ENCODE peak calls at places on chromosome 15, in nine cellular contexts. R is stomach, E is breast epithelium, S is lower lobe of right lung, O is GM23338, F is HCT116, W is sigmoid colon, J is IMR-90, H is left ventricle myocardium inferior. Y is an unnamed sample.
A peak's percentile ranks its signal among the peaks of the same experiment; 100 is the strongest.

GRCh38 chr15:35218215-35218614 is 133.1 kb upstream of the NANOGP8 start:
- DNase-seq in F (no peak), J (no peak), R (no peak), W (no peak), S (no peak), E (no peak), H (no peak), O (no peak), Y (no peak)

GRCh38 chr15:94032571-94032970 is 198.8 kb upstream of the MCTP2 start:
- DNase-seq in J (no peak), W (no peak), R (no peak), O (no peak), S (no peak), E (no peak), F (no peak), H (no peak), Y (no peak)

GRCh38 chr15:50042775-50043174 is 76.3 kb downstream of the ATP8B4 start:
- DNase-seq in O (no peak), H (no peak), E (no peak), J (no peak), W (no peak), S (no peak), R (no peak), F (no peak), Y (no peak)

GRCh38 chr15:92451225-92451825 is 57.6 kb downstream of the ST8SIA2 start:
- DNase-seq in E (no peak), F (no peak), O (no peak), J (peak; percentile 26), R (no peak), H (no peak), W (no peak), S (no peak), Y (no peak)

GRCh38 chr15:48855501-48856440 is 22.2 kb upstream of the EID1 start:
- DNase-seq in O (peak; percentile 63), E (no peak), H (no peak), R (no peak), J (peak; percentile 62), F (peak; percentile 19), S (no peak), W (no peak), Y (peak; percentile 40)

GRCh38 chr15:29734917-29735572 is 87.2 kb downstream of the TJP1 start:
- DNase-seq in O (no peak), E (no peak), S (no peak), R (no peak), J (peak; percentile 15), W (no peak), F (peak; percentile 31), H (no peak), Y (no peak)

GRCh38 chr15:45425135-45425534 is 46.8 kb upstream of the GATM start:
- DNase-seq in O (no peak), W (no peak), F (no peak), H (no peak), S (no peak), J (peak; percentile 65), R (no peak), E (no peak), Y (no peak)

GRCh38 chr15:80163217-80163616 is 10.4 kb downstream of the FAH start:
- DNase-seq in R (no peak), S (no peak), E (peak; percentile 59), F (no peak), J (no peak), H (no peak), W (peak; percentile 51), O (no peak), Y (no peak)

GRCh38 chr15:48861813-48862431 is 16.0 kb upstream of the EID1 start:
- DNase-seq in F (peak; percentile 58), W (no peak), J (peak; percentile 82), E (no peak), O (peak; percentile 82), S (no peak), R (no peak), H (no peak), Y (peak; percentile 8)

GRCh38 chr15:40746916-40747418 is 8.1 kb downstream of the RMDN3 start:
- DNase-seq in O (peak; percentile 32), S (no peak), H (no peak), E (no peak), F (no peak), W (no peak), R (no peak), J (peak; percentile 40), Y (no peak)

GRCh38 chr15:92112711-92113110 is 259.2 kb downstream of the SLCO3A1 start:
- DNase-seq in R (no peak), O (no peak), W (no peak), S (no peak), E (no peak), F (no peak), J (no peak), H (no peak), Y (no peak)

DNA sequence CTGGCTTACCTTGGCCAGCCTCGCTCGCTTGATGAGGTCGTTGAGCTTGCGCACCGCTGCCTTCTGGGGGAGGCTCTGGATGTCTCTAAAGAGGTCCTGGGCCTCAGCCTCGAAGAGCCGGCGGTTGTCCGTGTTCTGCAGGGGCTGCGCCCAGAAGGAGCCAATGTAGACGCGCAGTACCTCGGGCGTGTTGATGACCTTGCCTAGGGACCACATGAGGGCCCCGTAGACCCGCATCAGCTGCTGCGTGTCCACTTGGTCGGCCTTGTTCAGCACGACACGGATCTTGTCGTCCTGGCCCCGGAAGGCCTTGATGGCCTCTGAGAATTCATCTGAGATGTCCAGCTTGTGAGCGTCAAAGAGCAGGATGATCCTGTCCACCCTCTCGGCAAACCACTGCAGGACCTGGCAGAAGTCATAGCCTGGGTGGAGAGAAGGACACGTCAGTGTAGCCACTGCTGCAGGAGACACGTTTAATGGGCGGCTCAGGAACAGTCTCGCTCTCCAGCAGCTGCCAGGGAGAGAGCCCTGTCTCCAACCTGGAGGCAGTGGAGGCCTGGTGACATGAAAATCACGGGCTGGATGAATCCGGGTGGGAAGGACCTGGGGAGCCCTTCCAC is 25.5 kb upstream of the SPTBN5 start:
- DNase-seq in H (no peak), R (no peak), J (no peak), F (no peak), O (no peak), E (no peak), S (no peak), W (no peak), Y (no peak)
- H3K4me1 ChIP-seq in H (peaks cover 100% of the 10 kb centered on the region), R (peaks cover 53% of the 10 kb centered on the region), J (peaks cover 22% of the 10 kb centered on the region), F (peaks cover 11% of the 10 kb centered on the region), O (no peaks in the 10 kb centered on the region), E (no peaks in the 10 kb centered on the region), S (peaks cover 82% of the 10 kb centered on the region), W (peaks cover 20% of the 10 kb centered on the region), Y (peaks cover 14% of the 10 kb centered on the region)

GRCh38 chr15:27074179-27074578 is 103.2 kb downstream of the GABRG3 start:
- DNase-seq in W (no peak), E (no peak), H (no peak), S (no peak), J (no peak), O (no peak), R (no peak), F (no peak), Y (no peak)

GRCh38 chr15:27082019-27082418 is 111.0 kb downstream of the GABRG3 start:
- DNase-seq in J (no peak), W (no peak), E (no peak), R (no peak), O (no peak), S (no peak), F (no peak), H (no peak), Y (no peak)

GRCh38 chr15:27082526-27082925 is 111.5 kb downstream of the GABRG3 start:
- DNase-seq in F (no peak), R (no peak), W (no peak), E (no peak), J (no peak), O (no peak), S (no peak), H (no peak), Y (no peak)

GRCh38 chr15:27077790-27078189 is 106.8 kb downstream of the GABRG3 start:
- DNase-seq in W (no peak), J (no peak), O (peak; percentile 32), R (no peak), F (no peak), S (no peak), E (no peak), H (no peak), Y (no peak)
- H3K4me3 ChIP-seq in W (no peak overlapping the region), J (no peak overlapping the region), O (no peak overlapping the region), R (no peak overlapping the region), F (no peak overlapping the region), S (no peak overlapping the region), E (no peak overlapping the region), H (no peak overlapping the region), Y (no peak overlapping the region)

GRCh38 chr15:71275098-71275497 is 159.8 kb downstream of the THSD4 start:
- DNase-seq in H (no peak), W (no peak), R (no peak), S (no peak), O (no peak), J (peak; percentile 92), F (no peak), E (no peak), Y (no peak)

GRCh38 chr15:71274448-71274798 is 159.2 kb downstream of the THSD4 start:
- DNase-seq in E (no peak), H (no peak), S (no peak), R (no peak), O (no peak), W (no peak), F (no peak), J (peak; percentile 29), Y (no peak)

GRCh38 chr15:71276355-71276665 is 161.0 kb downstream of the THSD4 start:
- DNase-seq in O (no peak), H (no peak), E (no peak), S (no peak), W (no peak), F (peak; percentile 75), R (no peak), J (no peak), Y (no peak)

GRCh38 chr15:71273731-71274447 is 158.6 kb downstream of the THSD4 start:
- DNase-seq in R (no peak), W (no peak), E (no peak), F (no peak), H (no peak), O (no peak), S (no peak), J (no peak), Y (no peak)

GRCh38 chr15:71275566-71276354 is 160.5 kb downstream of the THSD4 start:
- DNase-seq in W (no peak), H (no peak), R (no peak), F (no peak), E (no peak), S (no peak), J (no peak), O (no peak), Y (no peak)
- H3K4me1 ChIP-seq in W (peaks cover 15% of the 10 kb centered on the region), H (peaks cover 30% of the 10 kb centered on the region), R (peaks cover 21% of the 10 kb centered on the region), F (peaks cover 52% of the 10 kb centered on the region), E (peaks cover 5% of the 10 kb centered on the region), S (peaks cover 15% of the 10 kb centered on the region), J (peaks cover 44% of the 10 kb centered on the region), O (peaks cover 4% of the 10 kb centered on the region), Y (peaks cover 12% of the 10 kb centered on the region)

DNA sequence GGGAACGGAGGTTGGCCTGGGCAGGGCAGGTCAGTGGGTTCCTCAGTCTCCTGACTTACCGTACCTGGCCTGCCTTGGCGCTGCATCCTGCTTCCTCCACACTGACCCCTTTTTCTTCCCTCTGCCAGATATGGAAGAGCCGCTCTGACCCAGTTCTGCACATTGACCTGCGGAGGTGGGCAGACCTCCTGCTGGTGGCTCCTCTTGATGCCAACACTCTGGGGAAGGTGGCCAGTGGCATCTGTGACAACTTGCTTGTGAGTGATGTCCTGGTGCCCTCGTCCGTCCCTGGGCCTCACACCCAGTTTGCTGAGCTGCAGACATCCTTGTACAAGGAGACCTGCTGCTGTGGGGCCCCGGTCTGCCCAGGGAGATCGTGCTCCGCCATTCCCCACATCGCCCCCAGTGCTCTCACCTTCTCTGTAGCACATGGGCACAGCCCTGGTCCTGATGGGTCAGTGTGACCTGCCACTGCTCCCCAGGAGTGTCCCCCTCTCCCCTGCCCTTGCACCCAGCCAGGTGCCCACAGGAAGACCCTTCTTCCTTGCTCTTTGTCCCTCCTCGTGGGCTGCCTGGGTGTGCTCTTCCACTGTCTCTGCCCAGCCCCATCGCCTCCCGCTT is 21.0 kb downstream of the PPCDC start:
- DNase-seq in J (no peak), E (no peak), H (no peak), S (no peak), O (no peak), W (no peak), F (no peak), R (no peak), Y (no peak)
- H3K4me3 ChIP-seq in J (no peak overlapping the region), E (no peak overlapping the region), H (peak overlapping the region; percentile 49), S (peak overlapping the region; percentile 24), O (no peak overlapping the region), W (no peak overlapping the region), F (no peak overlapping the region), R (peak overlapping the region; percentile 1), Y (no peak overlapping the region)

Y was measured in transverse colon.